ENCODE peak calls at places on chromosome 22, in nine cellular contexts. G is heart right ventricle; K is heart left ventricle; D is adrenal gland; N is lung; O is PC-9; C is right lobe of liver; T is CD8-positive, alpha-beta T cell; A is psoas muscle. P is an unnamed sample.

GRCh38 chr22:21569459-21570161 is 2.1 kb downstream of the UBE2L3 start:
- DNase-seq in G (no peak), K (no peak), D (no peak), N (no peak), O (no peak), C (no peak), T (no peak), A (no peak), P (no peak)

GRCh38 chr22:17785185-17786184 is 11.2 kb upstream of the BID start:
- DNase-seq in G (peak; percentile 45), K (peak; percentile 71), D (peak; percentile 75), N (peak; percentile 50), O (peak; percentile 68), C (peak; percentile 89), T (peak; percentile 76), A (peak; percentile 79), P (peak; percentile 54)

GRCh38 chr22:47862394-47862793 is 1099.9 kb downstream of the TBC1D22A start:
- DNase-seq in G (no peak), K (no peak), D (no peak), N (no peak), O (no peak), C (no peak), T (no peak), A (no peak), P (no peak)

GRCh38 chr22:31451709-31452571 is 37.7 kb downstream of the EIF4ENIF1 start:
- DNase-seq in G (no peak), K (no peak), D (no peak), N (no peak), O (no peak), C (no peak), T (no peak), A (no peak), P (no peak)

GRCh38 chr22:19122752-19123492 is 710 bp upstream of the DGCR2 start:
- DNase-seq in G (no peak), K (peak; percentile 45), D (peak; percentile 62), N (no peak), O (no peak), C (no peak), T (no peak), A (no peak), P (no peak)

GRCh38 chr22:41781508-41781906 is 19.0 kb upstream of the CCDC134 start:
- DNase-seq in G (no peak), K (no peak), D (no peak), N (no peak), O (no peak), C (no peak), T (peak; percentile 44), A (no peak), P (no peak)

GRCh38 chr22:26377170-26377825 is 51.8 kb upstream of the ASPHD2 start:
- DNase-seq in G (no peak), K (no peak), D (no peak), N (no peak), O (no peak), C (no peak), T (no peak), A (no peak), P (no peak)

GRCh38 chr22:46613606-46613997 is 6.6 kb upstream of the GRAMD4 start:
- DNase-seq in G (no peak), K (no peak), D (peak; percentile 46), N (no peak), O (peak; percentile 54), C (no peak), T (no peak), A (peak; percentile 49), P (no peak)

GRCh38 chr22:27752771-27753170 is 48.8 kb downstream of the MN1 start:
- DNase-seq in G (peak; percentile 56), K (peak; percentile 80), D (peak; percentile 21), N (no peak), O (peak; percentile 66), C (no peak), T (no peak), A (peak; percentile 74), P (peak; percentile 77)

GRCh38 chr22:50672471-50673230 is at the start of gene SHANK3:
- DNase-seq in G (peak; percentile 92), K (peak; percentile 85), D (peak; percentile 67), N (peak; percentile 64), O (no peak), C (peak; percentile 79), T (no peak), A (peak; percentile 66), P (peak; percentile 81)

GRCh38 chr22:31080164-31080847 is 812 bp upstream of the SMTN start:
- DNase-seq in G (peak; percentile 3), K (no peak), D (no peak), N (no peak), O (no peak), C (no peak), T (no peak), A (no peak), P (no peak)

GRCh38 chr22:24926849-24927579 is 19.5 kb downstream of the LHFPL7 start:
- DNase-seq in G (no peak), K (no peak), D (no peak), N (no peak), O (no peak), C (no peak), T (no peak), A (no peak), P (no peak)

GRCh38 chr22:37186228-37186996 is 1.6 kb downstream of the C1QTNF6 start:
- DNase-seq in G (no peak), K (peak; percentile 22), D (no peak), N (peak; percentile 52), O (peak; percentile 71), C (peak; percentile 42), T (peak; percentile 60), A (peak; percentile 7), P (peak; percentile 11)

GRCh38 chr22:44453441-44454112 is 44.5 kb downstream of the RTL6 start:
- DNase-seq in G (no peak), K (no peak), D (no peak), N (no peak), O (no peak), C (no peak), T (no peak), A (no peak), P (no peak)

GRCh38 chr22:50734343-50734771 is 3.6 kb upstream of the ACR start:
- DNase-seq in G (peak; percentile 2), K (no peak), D (peak; percentile 13), N (no peak), O (no peak), C (peak; percentile 37), T (no peak), A (no peak), P (no peak)

GRCh38 chr22:44698531-44699421 is 3.2 kb upstream of the PRR5 start:
- DNase-seq in G (no peak), K (peak; percentile 42), D (no peak), N (no peak), O (no peak), C (no peak), T (peak; percentile 14), A (no peak), P (no peak)

GRCh38 chr22:38266120-38266519 is 6.7 kb downstream of the TMEM184B start:
- DNase-seq in G (no peak), K (no peak), D (peak; percentile 74), N (no peak), O (no peak), C (no peak), T (no peak), A (no peak), P (no peak)
- H3K27ac ChIP-seq in G (peak overlapping the region; percentile 64), K (peak overlapping the region; percentile 80), D (peak overlapping the region; percentile 9), N (peak overlapping the region; percentile 61), O (no peak overlapping the region), C (no peak overlapping the region), T (peak overlapping the region; percentile 35), A (peak overlapping the region; percentile 47), P (peak overlapping the region; percentile 97)

GRCh38 chr22:49420651-49421050 is 407.0 kb downstream of the BRD1 start:
- DNase-seq in G (no peak), K (no peak), D (no peak), N (no peak), O (no peak), C (no peak), T (no peak), A (no peak), P (no peak)
- TF ChIP-seq CTCF in G (no peak), K (no peak), D (no peak), N (no peak), O (no peak), C (no peak), T (no peak), A (no peak), P (no peak)

GRCh38 chr22:29887358-29887757 is 4.4 kb downstream of the MTMR3 start:
- DNase-seq in G (no peak), K (no peak), D (no peak), N (no peak), O (no peak), C (no peak), T (no peak), A (no peak), P (no peak)
- H3K4me1 ChIP-seq in G (peaks cover 58% of the 10 kb centered on the region), K (peaks cover 20% of the 10 kb centered on the region), D (peaks cover 63% of the 10 kb centered on the region), N (peaks cover 21% of the 10 kb centered on the region), O (peaks cover 25% of the 10 kb centered on the region), C (no peaks in the 10 kb centered on the region), T (peaks cover 22% of the 10 kb centered on the region), A (peaks cover 62% of the 10 kb centered on the region), P (peaks cover 74% of the 10 kb centered on the region)

DNA sequence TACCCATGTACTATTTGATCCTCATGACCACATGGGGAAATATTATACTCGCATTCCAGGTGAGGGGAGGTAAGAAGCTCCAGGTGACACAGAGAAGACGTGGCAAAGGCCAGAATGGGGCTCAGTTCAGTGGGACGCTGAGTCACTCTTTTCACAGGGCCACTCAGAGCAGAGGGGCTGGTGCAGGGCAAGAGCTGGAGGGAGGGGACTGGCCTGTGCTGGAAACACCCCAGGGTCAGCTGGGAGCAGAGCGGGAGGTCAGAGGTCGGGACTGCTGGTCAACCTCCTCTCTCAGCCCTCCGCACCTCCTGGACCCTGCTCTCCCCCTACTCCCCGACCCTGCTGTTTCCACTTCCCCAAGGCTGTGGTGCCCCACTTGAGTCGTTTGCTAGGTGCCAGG is 12.1 kb downstream of the APOL3 start:
- DNase-seq in G (no peak), K (no peak), D (no peak), N (no peak), O (no peak), C (no peak), T (no peak), A (no peak), P (no peak)
- H3K27ac ChIP-seq in G (no peak overlapping the region), K (no peak overlapping the region), D (no peak overlapping the region), N (no peak overlapping the region), O (no peak overlapping the region), C (no peak overlapping the region), T (no peak overlapping the region), A (no peak overlapping the region), P (no peak overlapping the region)

DNA sequence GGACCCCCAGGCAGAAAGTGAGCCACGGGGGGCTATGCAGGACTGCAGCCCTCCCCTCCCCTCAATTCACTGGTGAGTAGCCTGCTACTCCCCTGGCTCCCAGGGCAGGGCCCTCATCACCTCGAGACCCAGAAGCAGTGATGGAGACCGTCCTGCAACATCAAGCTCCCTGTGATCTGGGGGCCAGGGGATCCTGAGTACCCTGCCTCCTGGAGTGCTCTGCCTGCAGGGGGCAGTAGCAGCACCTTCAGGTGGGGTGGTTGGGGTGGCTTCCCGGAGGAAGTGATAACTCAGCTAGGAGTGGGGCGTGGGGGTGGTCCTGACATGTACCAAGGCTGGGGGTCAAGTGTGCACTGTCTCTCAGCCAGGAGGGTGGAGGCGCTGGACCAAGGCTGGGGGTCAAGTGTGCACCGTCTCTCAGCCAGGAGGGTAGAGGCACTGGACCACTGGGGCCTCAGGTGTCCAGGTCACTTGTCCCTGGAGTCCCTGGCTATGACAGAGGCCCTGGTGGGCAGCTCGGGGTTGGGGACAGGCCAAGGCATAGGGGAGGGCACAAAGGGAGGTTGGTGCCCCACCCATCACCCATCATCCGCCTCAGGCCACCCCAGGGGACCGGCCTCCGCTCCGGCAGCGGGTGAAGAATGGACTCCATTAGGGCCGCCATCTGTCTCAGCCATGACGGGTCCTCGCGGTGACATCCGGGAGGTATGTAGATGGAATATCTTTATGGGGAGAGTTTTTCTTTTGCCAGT is 9.4 kb downstream of the RTN4R start:
- DNase-seq in G (no peak), K (no peak), D (no peak), N (no peak), O (no peak), C (no peak), T (no peak), A (no peak), P (no peak)
- TF ChIP-seq CTCF in G (peak; percentile 32), K (no peak), D (no peak), N (no peak), O (no peak), C (peak; percentile 23), T (peak; percentile 19), A (peak; percentile 4), P (no peak)